ENCODE peak calls at places on chromosomes 11 and 22, in four cellular contexts. G is A549, I is SK-N-SH, X is GM23338. N is an unnamed sample.

GRCh38 chr11:18748766-18749375 is 22.9 kb upstream of the IGSF22 start:
- DNase-seq in G (no peak), I (no peak), X (no peak), N (no peak)

GRCh38 chr22:40177738-40178416 is at the start of gene TNRC6B:
- DNase-seq in G (peak), I (peak), X (peak), N (peak)

GRCh38 chr11:11901917-11902316 is 60.1 kb downstream of the USP47 start:
- DNase-seq in G (no peak), I (no peak), X (no peak), N (no peak)

GRCh38 chr11:69106124-69106811 is 49.5 kb upstream of the SMIM38 start:
- DNase-seq in G (no peak), I (peak), X (no peak), N (no peak)

GRCh38 chr22:17913705-17914282 is 110.6 kb downstream of the MICAL3 start:
- DNase-seq in G (no peak), I (no peak), X (no peak), N (no peak)

GRCh38 chr11:16226245-16226644 is 130.1 kb downstream of the SOX6 start:
- DNase-seq in G (peak), I (peak), X (no peak), N (no peak)

GRCh38 chr11:91804057-91804456 is 420.6 kb upstream of the FAT3 start:
- DNase-seq in G (peak), I (peak), X (peak), N (no peak)

GRCh38 chr22:28179392-28179791 is 260.3 kb upstream of the PITPNB start:
- DNase-seq in G (no peak), I (no peak), X (no peak), N (no peak)

GRCh38 chr11:43856988-43857387 is 23.6 kb upstream of the ALKBH3 start:
- DNase-seq in G (no peak), I (no peak), X (no peak), N (no peak)

GRCh38 chr11:2472428-2473186 is 27.8 kb downstream of the KCNQ1 start:
- DNase-seq in G (no peak), I (no peak), X (no peak), N (no peak)

GRCh38 chr11:555500-556174 is 4.9 kb downstream of the LMNTD2 start:
- DNase-seq in G (no peak), I (peak), X (peak), N (no peak)

GRCh38 chr11:95138448-95138847 is 48.8 kb downstream of the ENDOD1 start:
- DNase-seq in G (no peak), I (no peak), X (no peak), N (no peak)

GRCh38 chr22:43226368-43226979 is 39.5 kb upstream of the TTLL12 start:
- DNase-seq in G (no peak), I (peak), X (peak), N (no peak)

GRCh38 chr11:79076526-79077115 is 364.2 kb downstream of the TENM4 start:
- DNase-seq in G (peak), I (peak), X (peak), N (peak)

GRCh38 chr22:40484906-40485660 is 114.7 kb downstream of the SGSM3 start:
- DNase-seq in G (no peak), I (no peak), X (no peak), N (no peak)

GRCh38 chr11:19200410-19201201 is 1.2 kb downstream of the CSRP3 start:
- DNase-seq in G (no peak), I (no peak), X (no peak), N (no peak)

GRCh38 chr22:28075260-28075981 is 156.4 kb upstream of the PITPNB start:
- DNase-seq in G (peak), I (no peak), X (no peak), N (no peak)

GRCh38 chr11:11706022-11706421 is 84.2 kb upstream of the GALNT18 start:
- DNase-seq in G (no peak), I (no peak), X (peak), N (peak)

GRCh38 chr11:32353884-32354283 is 81.5 kb downstream of the WT1 start:
- DNase-seq in G (no peak), I (no peak), X (no peak), N (no peak)

GRCh38 chr11:123381817-123382554 is 48.1 kb upstream of the GRAMD1B start:
- DNase-seq in G (no peak), I (no peak), X (no peak), N (no peak)

GRCh38 chr11:31150841-31151240 is 218.7 kb downstream of the DCDC1 start:
- DNase-seq in G (no peak), I (no peak), X (no peak), N (no peak)

GRCh38 chr11:104291646-104292045 is 127.7 kb upstream of the PDGFD start:
- DNase-seq in G (no peak), I (no peak), X (no peak), N (no peak)

GRCh38 chr11:94583213-94583884 is 16.2 kb downstream of the PIWIL4 start:
- DNase-seq in G (no peak), I (no peak), X (no peak), N (no peak)

GRCh38 chr22:45903355-45904149 is 73.4 kb downstream of the WNT7B start:
- DNase-seq in G (no peak), I (no peak), X (no peak), N (no peak)

GRCh38 chr22:42320463-42321416 is 50.3 kb upstream of the TCF20 start:
- DNase-seq in G (no peak), I (no peak), X (no peak), N (no peak)

GRCh38 chr11:71342116-71342515 is 89.7 kb upstream of the SHANK2 start:
- DNase-seq in G (no peak), I (no peak), X (no peak), N (no peak)

GRCh38 chr11:86606849-86607481 is 65.5 kb downstream of the ME3 start:
- DNase-seq in G (peak), I (no peak), X (no peak), N (no peak)

GRCh38 chr11:71554996-71555395 is 6.8 kb downstream of the KRTAP5-9 start:
- DNase-seq in G (no peak), I (no peak), X (no peak), N (no peak)

GRCh38 chr11:613369-613968 is 2.3 kb downstream of the IRF7 start:
- DNase-seq in G (peak), I (peak), X (peak), N (peak)

DNA sequence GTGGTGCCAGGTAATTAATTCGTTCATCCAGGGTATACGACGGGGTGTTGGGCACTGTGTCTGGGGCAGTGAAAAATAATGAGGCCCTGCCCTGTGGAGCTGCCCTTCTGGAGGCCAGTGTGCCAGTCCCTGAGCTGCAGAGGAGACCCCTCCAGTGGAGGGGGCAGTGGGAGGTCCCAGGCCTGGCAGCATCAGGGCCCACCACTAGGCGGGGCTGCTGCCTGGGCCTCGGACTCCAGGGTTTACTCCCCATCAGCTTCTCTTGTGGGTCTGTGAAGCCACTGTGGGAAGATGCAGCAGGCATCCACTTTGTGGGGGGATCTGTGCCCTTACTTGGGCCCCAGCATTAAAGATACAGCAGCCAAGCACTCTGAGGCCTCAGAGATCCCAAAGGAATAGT is 17.4 kb upstream of the TMPRSS6 start:
- DNase-seq in G (no peak), I (peak), X (peak), N (no peak)
- TF ChIP-seq CTCF in G (peak), I (peak), X (peak), N (peak)

GRCh38 chr22:26939466-26939865 is 282.1 kb downstream of the MIAT start:
- DNase-seq in G (no peak), I (no peak), X (no peak), N (no peak)
- TF ChIP-seq REST in G (no peak), I (no peak), X (no peak), N (no peak)

GRCh38 chr11:115360186-115360824 is 143.9 kb downstream of the CADM1 start:
- DNase-seq in G (no peak), I (no peak), X (no peak), N (no peak)
- TF ChIP-seq CTCF in G (no peak), I (peak), X (no peak), N (no peak)

DNA sequence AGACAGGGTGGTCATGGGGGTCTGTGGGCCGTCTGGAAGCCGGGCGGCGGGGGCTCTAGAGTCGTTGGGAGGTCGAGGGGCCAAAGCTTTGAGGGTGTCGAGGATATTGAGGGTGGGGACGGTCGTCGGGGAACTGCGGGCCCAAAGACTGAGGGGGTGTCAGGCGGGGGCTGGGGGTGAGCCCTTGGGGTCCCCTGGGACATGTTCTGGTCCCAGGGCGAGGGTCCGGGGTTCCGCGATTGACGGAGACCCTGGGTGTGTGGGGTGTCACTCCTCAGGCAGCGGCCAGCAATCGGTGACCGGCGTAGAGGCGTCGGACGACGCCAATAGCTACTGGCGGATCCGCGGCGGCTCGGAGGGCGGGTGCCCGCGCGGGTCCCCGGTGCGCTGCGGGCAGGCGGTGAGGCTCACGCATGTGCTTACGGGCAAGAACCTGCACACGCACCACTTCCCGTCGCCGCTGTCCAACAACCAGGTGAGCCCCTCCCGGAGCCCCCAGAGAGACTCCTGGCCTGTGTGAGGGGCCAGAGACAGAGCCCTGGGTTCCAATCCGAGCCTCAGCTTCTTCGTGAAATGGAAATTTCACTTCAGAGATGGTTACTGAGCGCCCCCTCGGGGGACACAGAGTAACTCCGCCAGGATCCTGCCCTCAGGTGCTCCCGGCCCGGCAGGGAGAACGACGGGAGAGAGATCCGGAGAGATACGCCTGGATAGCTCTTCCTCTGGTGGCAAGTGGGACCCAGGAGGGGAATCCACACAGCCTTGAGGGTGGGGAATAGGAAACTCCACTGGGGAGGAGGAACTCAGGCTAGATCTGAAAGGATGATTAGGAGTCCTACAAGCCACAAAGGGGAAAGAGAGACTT is 714 bp downstream of the SDF2L1 start:
- DNase-seq in G (peak), I (peak), X (peak), N (no peak)
- TF ChIP-seq REST in G (no peak), I (no peak), X (no peak), N (no peak)

DNA sequence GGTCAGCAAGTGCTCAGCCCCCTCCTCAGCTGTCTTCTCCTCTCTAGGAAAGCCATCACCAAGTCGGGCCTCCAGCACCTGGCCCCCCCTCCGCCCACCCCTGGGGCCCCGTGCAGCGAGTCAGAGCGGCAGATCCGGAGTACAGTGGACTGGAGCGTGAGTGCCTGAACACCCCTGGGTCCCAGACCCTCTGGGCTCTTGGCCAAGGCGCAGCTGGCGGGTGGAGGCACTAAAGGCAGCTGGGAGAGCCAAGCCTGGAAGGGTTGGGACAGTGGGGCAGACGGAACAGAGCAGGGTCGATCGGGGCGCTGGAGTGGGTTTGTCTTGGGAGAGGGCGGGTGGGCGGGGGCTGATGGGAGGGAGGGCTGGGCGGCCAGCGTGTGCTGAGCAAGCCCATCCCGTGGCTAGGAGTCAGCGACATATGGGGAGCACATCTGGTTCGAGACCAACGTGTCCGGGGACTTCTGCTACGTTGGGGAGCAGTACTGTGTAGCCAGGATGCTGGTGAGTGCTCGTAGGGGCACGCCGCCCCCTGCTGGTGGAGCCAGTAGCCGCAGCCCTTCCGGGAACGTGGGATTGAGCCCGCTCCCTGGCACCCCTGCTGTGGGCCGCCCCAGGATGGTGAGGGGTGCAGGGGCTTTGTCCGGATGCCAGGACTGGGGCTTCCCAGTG is 14.1 kb upstream of the MDK start:
- DNase-seq in G (peak), I (peak), X (peak), N (no peak)
- TF ChIP-seq CTCF in G (peak), I (peak), X (peak), N (peak)